ENCODE peak calls at places on chromosomes 2 and 18, in seven cellular contexts. One of them, this sample, is unnamed.

GRCh38 chr2:237623428-237624403 is 3.7 kb upstream of the LRRFIP1 start:
- DNase-seq in HepG2: no peak
- DNase-seq in fibroblast of lung: peak; percentile 37
- DNase-seq in neural progenitor cell: no peak
- DNase-seq in MM.1S: no peak
- DNase-seq in PC-3: no peak
- DNase-seq in K562: no peak
- DNase-seq in this sample: no peak

GRCh38 chr2:201923436-201923975 is 110.1 kb upstream of the FZD7 start:
- DNase-seq in HepG2: no peak
- DNase-seq in neural progenitor cell: no peak
- DNase-seq in fibroblast of lung: no peak
- DNase-seq in PC-3: no peak
- DNase-seq in MM.1S: no peak
- DNase-seq in K562: no peak
- DNase-seq in this sample: no peak

GRCh38 chr2:12051831-12052230 is 305.4 kb downstream of the LPIN1 start:
- DNase-seq in HepG2: no peak
- DNase-seq in MM.1S: no peak
- DNase-seq in fibroblast of lung: peak; percentile 72
- DNase-seq in K562: no peak
- DNase-seq in neural progenitor cell: no peak
- DNase-seq in PC-3: peak; percentile 84
- DNase-seq in this sample: no peak

GRCh38 chr18:21218862-21219261 is 23.2 kb upstream of the GREB1L start:
- DNase-seq in fibroblast of lung: no peak
- DNase-seq in MM.1S: no peak
- DNase-seq in K562: no peak
- DNase-seq in neural progenitor cell: no peak
- DNase-seq in HepG2: no peak
- DNase-seq in PC-3: no peak
- DNase-seq in this sample: no peak

GRCh38 chr18:21056545-21056944 is 55.1 kb downstream of the ROCK1 start:
- DNase-seq in K562: no peak
- DNase-seq in HepG2: no peak
- DNase-seq in fibroblast of lung: no peak
- DNase-seq in neural progenitor cell: no peak
- DNase-seq in MM.1S: no peak
- DNase-seq in PC-3: no peak
- DNase-seq in this sample: peak; percentile 87

GRCh38 chr2:235605999-235606715 is 112.3 kb downstream of the AGAP1 start:
- DNase-seq in K562: no peak
- DNase-seq in MM.1S: no peak
- DNase-seq in HepG2: no peak
- DNase-seq in PC-3: no peak
- DNase-seq in neural progenitor cell: peak; percentile 21
- DNase-seq in fibroblast of lung: peak; percentile 91
- DNase-seq in this sample: no peak

GRCh38 chr2:28408764-28409599 is 16.3 kb downstream of the FOSL2 start:
- DNase-seq in K562: no peak
- DNase-seq in fibroblast of lung: peak; percentile 98
- DNase-seq in neural progenitor cell: no peak
- DNase-seq in HepG2: no peak
- DNase-seq in MM.1S: no peak
- DNase-seq in PC-3: no peak
- DNase-seq in this sample: peak; percentile 93

GRCh38 chr2:144128104-144128746 is 391.7 kb downstream of the ZEB2 start:
- DNase-seq in PC-3: no peak
- DNase-seq in HepG2: no peak
- DNase-seq in MM.1S: no peak
- DNase-seq in neural progenitor cell: no peak
- DNase-seq in K562: no peak
- DNase-seq in fibroblast of lung: no peak
- DNase-seq in this sample: no peak

GRCh38 chr2:130972410-130972809 is 120.8 kb downstream of the FAM168B start:
- DNase-seq in HepG2: no peak
- DNase-seq in neural progenitor cell: no peak
- DNase-seq in MM.1S: no peak
- DNase-seq in PC-3: peak; percentile 57
- DNase-seq in fibroblast of lung: peak; percentile 64
- DNase-seq in K562: no peak
- DNase-seq in this sample: peak; percentile 88

GRCh38 chr2:142842369-142842768 is 35.1 kb upstream of the KYNU start:
- DNase-seq in MM.1S: no peak
- DNase-seq in K562: no peak
- DNase-seq in PC-3: no peak
- DNase-seq in HepG2: no peak
- DNase-seq in fibroblast of lung: no peak
- DNase-seq in neural progenitor cell: no peak
- DNase-seq in this sample: no peak

GRCh38 chr2:101305492-101306123 is 2.9 kb downstream of the RNF149 start:
- DNase-seq in HepG2: no peak
- DNase-seq in fibroblast of lung: peak; percentile 89
- DNase-seq in K562: peak; percentile 21
- DNase-seq in MM.1S: no peak
- DNase-seq in neural progenitor cell: no peak
- DNase-seq in PC-3: peak; percentile 61
- DNase-seq in this sample: peak; percentile 55

GRCh38 chr18:22432672-22433137 is 15.0 kb upstream of the CTAGE1 start:
- DNase-seq in K562: peak; percentile 73
- DNase-seq in HepG2: no peak
- DNase-seq in PC-3: peak; percentile 90
- DNase-seq in fibroblast of lung: peak; percentile 94
- DNase-seq in neural progenitor cell: no peak
- DNase-seq in MM.1S: no peak
- DNase-seq in this sample: peak; percentile 89

GRCh38 chr2:241794250-241794823 is 14.7 kb upstream of the NEU4 start:
- DNase-seq in MM.1S: no peak
- DNase-seq in neural progenitor cell: no peak
- DNase-seq in fibroblast of lung: no peak
- DNase-seq in K562: no peak
- DNase-seq in PC-3: no peak
- DNase-seq in HepG2: no peak
- DNase-seq in this sample: no peak

GRCh38 chr2:239297142-239298125 is 103.4 kb downstream of the HDAC4 start:
- DNase-seq in K562: no peak
- DNase-seq in fibroblast of lung: no peak
- DNase-seq in PC-3: no peak
- DNase-seq in neural progenitor cell: no peak
- DNase-seq in HepG2: peak; percentile 53
- DNase-seq in MM.1S: no peak
- DNase-seq in this sample: no peak

GRCh38 chr2:189555243-189555642 is 25.3 kb downstream of the SLC40A1 start:
- DNase-seq in fibroblast of lung: no peak
- DNase-seq in HepG2: peak; percentile 88
- DNase-seq in neural progenitor cell: no peak
- DNase-seq in PC-3: peak; percentile 76
- DNase-seq in MM.1S: no peak
- DNase-seq in K562: no peak
- DNase-seq in this sample: peak; percentile 19

GRCh38 chr2:239770240-239770639 is 254.9 kb downstream of the NDUFA10 start:
- DNase-seq in K562: no peak
- DNase-seq in PC-3: no peak
- DNase-seq in neural progenitor cell: no peak
- DNase-seq in fibroblast of lung: no peak
- DNase-seq in HepG2: no peak
- DNase-seq in MM.1S: peak; percentile 97
- DNase-seq in this sample: no peak

GRCh38 chr2:185255566-185255965 is 483.0 kb upstream of the FSIP2 start:
- DNase-seq in PC-3: peak; percentile 56
- DNase-seq in fibroblast of lung: peak; percentile 25
- DNase-seq in MM.1S: no peak
- DNase-seq in neural progenitor cell: no peak
- DNase-seq in HepG2: peak; percentile 28
- DNase-seq in K562: no peak
- DNase-seq in this sample: peak; percentile 4

GRCh38 chr2:71613566-71613952 is 160.2 kb downstream of the DYSF start:
- DNase-seq in neural progenitor cell: no peak
- DNase-seq in MM.1S: no peak
- DNase-seq in PC-3: no peak
- DNase-seq in K562: no peak
- DNase-seq in HepG2: no peak
- DNase-seq in fibroblast of lung: no peak
- DNase-seq in this sample: no peak

GRCh38 chr18:23077493-23078256 is 57.6 kb upstream of the CABLES1 start:
- DNase-seq in neural progenitor cell: no peak
- DNase-seq in fibroblast of lung: no peak
- DNase-seq in PC-3: peak; percentile 60
- DNase-seq in MM.1S: no peak
- DNase-seq in HepG2: peak; percentile 75
- DNase-seq in K562: no peak
- DNase-seq in this sample: no peak

GRCh38 chr2:218228366-218229092 is 11.5 kb downstream of the ARPC2 start:
- DNase-seq in HepG2: no peak
- DNase-seq in PC-3: peak; percentile 14
- DNase-seq in fibroblast of lung: peak; percentile 43
- DNase-seq in neural progenitor cell: no peak
- DNase-seq in MM.1S: no peak
- DNase-seq in K562: no peak
- DNase-seq in this sample: peak; percentile 54

GRCh38 chr2:24970483-24971299 is 1.1 kb downstream of the DNAJC27 start:
- DNase-seq in fibroblast of lung: peak; percentile 51
- DNase-seq in PC-3: peak; percentile 31
- DNase-seq in HepG2: peak; percentile 18
- DNase-seq in neural progenitor cell: no peak
- DNase-seq in MM.1S: no peak
- DNase-seq in K562: no peak
- DNase-seq in this sample: peak; percentile 47

GRCh38 chr18:78582898-78583738 is 396.5 kb upstream of the SALL3 start:
- DNase-seq in HepG2: no peak
- DNase-seq in fibroblast of lung: no peak
- DNase-seq in PC-3: no peak
- DNase-seq in MM.1S: no peak
- DNase-seq in K562: no peak
- DNase-seq in neural progenitor cell: no peak
- DNase-seq in this sample: no peak

GRCh38 chr18:12639990-12640880 is 17.7 kb downstream of the SPIRE1 start:
- DNase-seq in PC-3: peak; percentile 91
- DNase-seq in MM.1S: no peak
- DNase-seq in K562: peak; percentile 29
- DNase-seq in neural progenitor cell: no peak
- DNase-seq in fibroblast of lung: peak; percentile 83
- DNase-seq in HepG2: peak; percentile 68
- DNase-seq in this sample: peak; percentile 79

GRCh38 chr18:69996951-69997798 is 49.5 kb upstream of the CD226 start:
- DNase-seq in PC-3: peak; percentile 8
- DNase-seq in HepG2: peak; percentile 45
- DNase-seq in K562: no peak
- DNase-seq in MM.1S: no peak
- DNase-seq in fibroblast of lung: no peak
- DNase-seq in neural progenitor cell: no peak
- DNase-seq in this sample: no peak

GRCh38 chr2:5692561-5693287 is 540 bp downstream of the SOX11 start:
- DNase-seq in K562: no peak
- DNase-seq in MM.1S: no peak
- DNase-seq in neural progenitor cell: no peak
- DNase-seq in fibroblast of lung: peak; percentile 72
- DNase-seq in HepG2: no peak
- DNase-seq in PC-3: no peak
- DNase-seq in this sample: no peak

GRCh38 chr2:216661051-216661450 is 27.8 kb downstream of the IGFBP2 start:
- DNase-seq in neural progenitor cell: no peak
- DNase-seq in HepG2: no peak
- DNase-seq in fibroblast of lung: no peak
- DNase-seq in MM.1S: no peak
- DNase-seq in PC-3: no peak
- DNase-seq in K562: no peak
- DNase-seq in this sample: no peak
- H4K20me1 ChIP-seq in neural progenitor cell: peaks cover 96% of the 10 kb centered on the region
- H4K20me1 ChIP-seq in HepG2: no peaks in the 10 kb centered on the region
- H4K20me1 ChIP-seq in fibroblast of lung: no peaks in the 10 kb centered on the region
- H4K20me1 ChIP-seq in MM.1S: no peaks in the 10 kb centered on the region
- H4K20me1 ChIP-seq in PC-3: no peaks in the 10 kb centered on the region
- H4K20me1 ChIP-seq in K562: no peaks in the 10 kb centered on the region
- H4K20me1 ChIP-seq in this sample: no peaks in the 10 kb centered on the region

GRCh38 chr18:34224423-34225217 is at the start of gene NOL4:
- DNase-seq in PC-3: peak; percentile 36
- DNase-seq in MM.1S: no peak
- DNase-seq in neural progenitor cell: peak; percentile 99
- DNase-seq in fibroblast of lung: peak; percentile 52
- DNase-seq in K562: no peak
- DNase-seq in HepG2: peak; percentile 51
- DNase-seq in this sample: peak; percentile 39
- TF ChIP-seq EZH2 in PC-3: no peak
- TF ChIP-seq EZH2 in MM.1S: no peak
- TF ChIP-seq EZH2 in neural progenitor cell: peak; percentile 22
- TF ChIP-seq EZH2 in fibroblast of lung: no peak
- TF ChIP-seq EZH2 in K562: no peak
- TF ChIP-seq EZH2 in HepG2: peak; percentile 83
- TF ChIP-seq EZH2 in this sample: peak; percentile 63

GRCh38 chr2:40489678-40489960 is 37.7 kb upstream of the SLC8A1 start:
- DNase-seq in K562: no peak
- DNase-seq in HepG2: no peak
- DNase-seq in MM.1S: no peak
- DNase-seq in PC-3: no peak
- DNase-seq in neural progenitor cell: no peak
- DNase-seq in fibroblast of lung: no peak
- DNase-seq in this sample: no peak

GRCh38 chr2:40487592-40487991 is 35.7 kb upstream of the SLC8A1 start:
- DNase-seq in K562: no peak
- DNase-seq in MM.1S: no peak
- DNase-seq in fibroblast of lung: peak; percentile 93
- DNase-seq in HepG2: no peak
- DNase-seq in neural progenitor cell: no peak
- DNase-seq in PC-3: no peak
- DNase-seq in this sample: no peak

GRCh38 chr2:40485319-40485718 is 33.4 kb upstream of the SLC8A1 start:
- DNase-seq in MM.1S: no peak
- DNase-seq in HepG2: no peak
- DNase-seq in PC-3: no peak
- DNase-seq in neural progenitor cell: no peak
- DNase-seq in K562: no peak
- DNase-seq in fibroblast of lung: no peak
- DNase-seq in this sample: no peak

GRCh38 chr2:40488101-40488598 is 36.3 kb upstream of the SLC8A1 start:
- DNase-seq in neural progenitor cell: peak; percentile 58
- DNase-seq in fibroblast of lung: peak; percentile 65
- DNase-seq in PC-3: peak; percentile 55
- DNase-seq in K562: no peak
- DNase-seq in MM.1S: peak; percentile 23
- DNase-seq in HepG2: peak; percentile 33
- DNase-seq in this sample: peak; percentile 6

GRCh38 chr2:40488927-40489677 is 37.2 kb upstream of the SLC8A1 start:
- DNase-seq in PC-3: no peak
- DNase-seq in fibroblast of lung: peak; percentile 27
- DNase-seq in K562: no peak
- DNase-seq in MM.1S: peak; percentile 56
- DNase-seq in neural progenitor cell: no peak
- DNase-seq in HepG2: no peak
- DNase-seq in this sample: peak; percentile 30
- H3K9ac ChIP-seq in PC-3: no peak overlapping the region
- H3K9ac ChIP-seq in fibroblast of lung: peak overlapping the region; percentile 54
- H3K9ac ChIP-seq in K562: no peak overlapping the region
- H3K9ac ChIP-seq in MM.1S: no peak overlapping the region
- H3K9ac ChIP-seq in neural progenitor cell: no peak overlapping the region
- H3K9ac ChIP-seq in HepG2: peak overlapping the region; percentile 26
- H3K9ac ChIP-seq in this sample: peak overlapping the region; percentile 24

GRCh38 chr18:72233106-72233505 is 311.0 kb downstream of the CBLN2 start:
- DNase-seq in MM.1S: no peak
- DNase-seq in fibroblast of lung: no peak
- DNase-seq in neural progenitor cell: peak; percentile 75
- DNase-seq in PC-3: no peak
- DNase-seq in K562: no peak
- DNase-seq in HepG2: no peak
- DNase-seq in this sample: no peak
- H4K20me1 ChIP-seq in MM.1S: no peaks in the 10 kb centered on the region
- H4K20me1 ChIP-seq in fibroblast of lung: no peaks in the 10 kb centered on the region
- H4K20me1 ChIP-seq in neural progenitor cell: no peaks in the 10 kb centered on the region
- H4K20me1 ChIP-seq in PC-3: no peaks in the 10 kb centered on the region
- H4K20me1 ChIP-seq in K562: no peaks in the 10 kb centered on the region
- H4K20me1 ChIP-seq in HepG2: no peaks in the 10 kb centered on the region
- H4K20me1 ChIP-seq in this sample: no peaks in the 10 kb centered on the region